ENCODE peak calls at places on chromosomes 5 and 9, in ten cellular contexts. P is psoas muscle, Q is IMR-90, V is nephron progenitor cell, S is tibial artery, R is AG04450, K is GM20000, A is transverse colon, M is HFF-Myc, Y is ovary. U is an unnamed sample.

GRCh38 chr9:2955616-2956015 is 111.7 kb upstream of the PUM3 start:
- DNase-seq in V (no peak), R (no peak), K (no peak), S (no peak), P (no peak), Y (no peak), A (no peak), Q (no peak), M (no peak), U (no peak)

GRCh38 chr9:99859395-99859980 is 37.8 kb downstream of the NR4A3 start:
- DNase-seq in A (no peak), Y (no peak), S (no peak), K (no peak), Q (peak; percentile 42), R (no peak), P (no peak), M (no peak), V (peak; percentile 9), U (no peak)

GRCh38 chr5:141172381-141173204 is at the start of gene PCDHB7:
- DNase-seq in Y (no peak), R (no peak), P (no peak), A (no peak), Q (peak; percentile 26), V (peak; percentile 29), K (no peak), M (no peak), S (no peak), U (no peak)

GRCh38 chr5:136040746-136041415 is 12.1 kb downstream of the TGFBI start:
- DNase-seq in Q (no peak), K (no peak), S (no peak), V (no peak), M (no peak), Y (no peak), P (no peak), A (peak; percentile 38), R (no peak), U (no peak)

GRCh38 chr5:151718653-151719052 is 31.9 kb upstream of the SPARC start:
- DNase-seq in V (no peak), S (no peak), M (no peak), Q (peak; percentile 70), P (no peak), R (no peak), K (no peak), A (no peak), Y (no peak), U (no peak)

GRCh38 chr9:22913518-22913917 is 466.9 kb downstream of the DMRTA1 start:
- DNase-seq in Q (no peak), S (no peak), R (no peak), A (no peak), K (peak; percentile 1), Y (no peak), P (no peak), V (no peak), M (no peak), U (no peak)

GRCh38 chr5:151118898-151119600 is 38.2 kb upstream of the TNIP1 start:
- DNase-seq in K (no peak), V (no peak), M (no peak), Q (no peak), S (no peak), R (no peak), P (no peak), Y (no peak), A (no peak), U (no peak)

GRCh38 chr9:27276182-27277030 is 20.5 kb downstream of the EQTN start:
- DNase-seq in Y (no peak), R (peak; percentile 16), K (peak; percentile 54), A (no peak), Q (peak; percentile 67), M (peak; percentile 24), P (no peak), V (peak; percentile 26), S (no peak), U (peak; percentile 43)

GRCh38 chr9:134987906-134988700 is 70.4 kb upstream of the FCN1 start:
- DNase-seq in Y (no peak), M (no peak), S (peak; percentile 33), A (no peak), R (no peak), K (no peak), P (no peak), V (no peak), Q (no peak), U (no peak)

GRCh38 chr5:72366324-72366976 is 46.3 kb downstream of the PTCD2 start:
- DNase-seq in Y (peak; percentile 46), Q (peak; percentile 80), K (peak; percentile 49), A (peak; percentile 63), M (peak; percentile 67), R (peak; percentile 61), S (peak; percentile 76), V (peak; percentile 48), P (peak; percentile 39), U (no peak)

GRCh38 chr9:79928661-79929060 is 356.9 kb downstream of the TLE4 start:
- DNase-seq in K (no peak), R (no peak), S (no peak), Q (no peak), Y (no peak), V (no peak), A (no peak), M (no peak), P (no peak), U (no peak)

GRCh38 chr5:51326844-51327243 is 56.4 kb upstream of the ISL1 start:
- DNase-seq in R (no peak), Q (no peak), K (no peak), M (no peak), S (no peak), V (no peak), P (no peak), A (no peak), Y (no peak), U (no peak)

GRCh38 chr9:73149371-73150067 is 2.1 kb upstream of the ANXA1 start:
- DNase-seq in P (no peak), R (peak; percentile 60), V (no peak), A (no peak), Y (no peak), K (peak; percentile 27), S (no peak), M (peak; percentile 74), Q (peak; percentile 92), U (peak; percentile 74)

GRCh38 chr5:84162695-84163094 is 222.0 kb downstream of the EDIL3 start:
- DNase-seq in R (no peak), V (no peak), Y (no peak), M (no peak), A (no peak), S (no peak), K (no peak), Q (no peak), P (no peak), U (no peak)

DNA sequence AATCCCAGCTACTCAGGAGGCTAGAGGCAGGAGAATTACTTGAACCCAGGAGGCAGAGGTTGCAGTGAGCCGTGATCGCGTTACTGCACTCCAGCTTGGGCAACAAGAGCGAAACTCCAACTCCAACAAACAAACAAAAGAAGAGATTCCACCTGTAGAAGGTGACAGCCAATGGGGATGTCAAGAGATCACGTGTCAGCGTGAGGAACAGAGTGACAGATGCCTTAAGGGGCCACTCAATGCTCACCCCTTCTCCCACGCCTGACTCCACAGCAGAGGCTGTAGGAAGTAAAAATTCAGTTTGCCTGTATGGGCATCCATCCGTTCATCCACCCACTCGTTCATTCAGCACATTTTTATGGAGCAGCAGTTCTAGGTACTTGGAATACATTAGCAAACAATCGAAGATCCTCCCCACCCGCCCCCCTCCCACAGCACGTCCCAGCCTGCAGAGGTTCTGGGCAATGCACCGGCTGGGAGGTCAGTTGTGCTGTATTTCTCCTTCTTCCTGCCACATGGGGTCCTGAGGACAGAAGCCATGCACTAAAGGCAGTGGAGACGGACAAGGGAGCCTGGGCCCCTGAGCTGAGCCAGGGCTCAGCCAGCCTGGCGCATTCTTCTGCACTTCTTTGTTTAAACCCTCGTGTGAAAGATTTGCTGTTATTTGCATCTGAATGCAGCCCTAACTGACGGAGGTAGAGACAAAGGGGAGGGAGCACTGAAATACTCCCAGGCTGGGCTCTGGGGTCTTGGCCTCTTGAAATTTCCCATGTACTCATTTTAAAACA is 11.3 kb upstream of the RNF130 start:
- DNase-seq in R (no peak), Y (no peak), V (no peak), Q (no peak), K (no peak), S (no peak), P (no peak), A (no peak), M (no peak), U (no peak)
- TF ChIP-seq CTCF in R (no peak), Y (no peak), V (no peak), Q (no peak), K (no peak), S (no peak), P (no peak), A (no peak), M (no peak), U (no peak)

DNA sequence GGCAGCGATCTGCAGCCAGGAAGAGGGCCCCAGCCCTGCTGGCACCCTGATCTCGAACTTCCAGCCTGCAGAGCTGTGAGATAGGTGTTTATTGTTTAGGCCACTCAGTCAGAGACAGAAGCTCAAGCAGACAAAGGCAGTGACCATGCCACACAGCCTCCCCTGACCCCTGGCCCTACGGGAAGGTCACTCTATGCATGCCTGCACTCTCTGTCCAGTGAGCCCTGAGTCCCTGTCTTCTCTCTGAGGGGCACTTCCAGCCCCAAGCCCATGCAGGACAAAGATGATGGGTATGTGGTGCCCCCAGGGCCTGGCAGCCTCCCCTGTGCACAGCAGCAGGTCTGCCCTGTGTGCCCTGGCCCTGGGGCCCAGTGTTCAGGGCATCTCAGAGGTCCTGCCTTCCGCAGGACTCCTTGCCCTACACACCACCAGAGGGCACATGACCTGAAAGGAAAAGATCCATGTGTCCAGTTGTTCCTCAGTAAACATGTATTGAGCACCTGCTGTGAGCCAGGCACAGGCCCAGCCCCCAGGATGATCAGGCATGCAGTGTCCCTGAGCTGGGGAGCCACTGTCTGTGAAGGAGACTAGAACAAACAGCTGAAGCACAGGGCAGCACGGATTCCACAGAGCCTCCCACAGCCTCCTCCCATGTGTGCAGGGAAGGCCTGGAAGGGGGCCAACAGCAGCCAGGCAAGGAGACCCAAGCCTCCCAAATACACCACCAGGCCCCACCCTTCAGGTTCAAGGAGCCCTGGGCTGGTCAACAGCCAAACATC is 109.3 kb downstream of the ATPSCKMT start:
- DNase-seq in P (no peak), S (no peak), R (no peak), M (no peak), Q (peak; percentile 7), K (no peak), Y (no peak), A (no peak), V (no peak), U (no peak)
- TF ChIP-seq CTCF in P (no peak), S (no peak), R (peak; percentile 40), M (peak; percentile 41), Q (peak; percentile 22), K (no peak), Y (no peak), A (no peak), V (no peak), U (peak; percentile 48)

DNA sequence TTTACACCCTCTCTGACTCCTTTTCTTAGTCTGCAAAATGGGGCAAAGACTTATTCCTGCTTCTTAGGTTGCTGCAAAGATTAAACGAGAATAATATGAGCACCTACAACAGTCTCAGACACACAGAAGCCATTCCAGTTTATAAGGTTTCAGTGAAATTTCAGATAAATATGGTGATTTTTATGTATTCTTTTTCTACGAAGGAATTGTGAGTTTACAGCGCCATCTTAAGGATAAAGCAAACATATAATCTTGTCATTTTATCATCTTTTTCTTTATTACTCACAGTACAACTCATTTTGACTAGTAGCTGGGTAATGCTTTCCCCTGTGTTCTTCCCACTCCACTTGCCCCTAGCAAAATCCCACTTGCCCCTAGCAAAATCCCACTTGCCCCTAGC is 29.2 kb upstream of the SMC5 start:
- DNase-seq in V (no peak), Y (no peak), A (no peak), Q (peak; percentile 68), K (no peak), M (no peak), R (no peak), P (no peak), S (no peak), U (no peak)
- TF ChIP-seq CTCF in V (no peak), Y (peak; percentile 44), A (no peak), Q (peak; percentile 65), K (no peak), M (peak; percentile 25), R (peak; percentile 44), P (peak; percentile 47), S (peak; percentile 14), U (no peak)

GRCh38 chr5:13660072-13660471 is 284.4 kb downstream of the DNAH5 start:
- DNase-seq in K (no peak), A (no peak), Q (peak; percentile 70), S (no peak), V (no peak), M (no peak), R (no peak), P (no peak), Y (no peak), U (no peak)
- TF ChIP-seq CTCF in K (no peak), A (no peak), Q (peak; percentile 40), S (no peak), V (no peak), M (no peak), R (peak; percentile 42), P (no peak), Y (no peak), U (peak; percentile 56)

U was measured in epithelial cell of proximal tubule.